ENCODE peak calls at places on chromosomes 1 and 21, in five cellular contexts. L is mammary epithelial cell, T is transverse colon, K is MM.1S, D is cardiac muscle cell. X is an unnamed sample.
A peak's percentile ranks its signal among the peaks of the same experiment; 100 is the strongest.

GRCh38 chr1:23799570-23800395 is 771 bp downstream of the GALE start:
- DNase-seq in L (peak; percentile 92), T (peak; percentile 88), K (no peak), D (peak; percentile 71), X (peak; percentile 92)

GRCh38 chr1:92314024-92314423 is 15.2 kb downstream of the RPAP2 start:
- DNase-seq in L (no peak), T (no peak), K (no peak), D (no peak), X (no peak)

GRCh38 chr1:107588321-107588720 is 376.7 kb downstream of the VAV3 start:
- DNase-seq in L (no peak), T (no peak), K (no peak), D (no peak), X (no peak)

GRCh38 chr1:192159769-192160168 is 1.5 kb downstream of the RGS18 start:
- DNase-seq in L (no peak), T (no peak), K (no peak), D (peak; percentile 9), X (no peak)

GRCh38 chr1:203321273-203322052 is 16.1 kb downstream of the BTG2 start:
- DNase-seq in L (no peak), T (no peak), K (no peak), D (no peak), X (no peak)

GRCh38 chr1:199202331-199202730 is 563.5 kb downstream of the PTPRC start:
- DNase-seq in L (no peak), T (no peak), K (no peak), D (no peak), X (no peak)

GRCh38 chr1:172905452-172905851 is 145.3 kb downstream of the TNFSF18 start:
- DNase-seq in L (no peak), T (no peak), K (no peak), D (no peak), X (no peak)

GRCh38 chr1:53567458-53568250 is 108.5 kb downstream of the DMRTB1 start:
- DNase-seq in L (no peak), T (peak; percentile 3), K (no peak), D (no peak), X (no peak)

GRCh38 chr1:58718435-58718834 is 18.6 kb upstream of the MYSM1 start:
- DNase-seq in L (no peak), T (no peak), K (no peak), D (peak; percentile 20), X (no peak)

GRCh38 chr1:52253421-52253820 is 111.5 kb downstream of the ZFYVE9 start:
- DNase-seq in L (no peak), T (no peak), K (no peak), D (no peak), X (no peak)

GRCh38 chr21:42460391-42461184 is 35.4 kb downstream of the RSPH1 start:
- DNase-seq in L (no peak), T (peak; percentile 61), K (peak; percentile 96), D (no peak), X (no peak)

GRCh38 chr1:103525114-103525606 is 339 bp upstream of the RNPC3 start:
- DNase-seq in L (peak; percentile 51), T (no peak), K (peak; percentile 6), D (peak; percentile 75), X (no peak)

GRCh38 chr1:81664341-81664740 is 136.4 kb upstream of the ADGRL2 start:
- DNase-seq in L (no peak), T (no peak), K (no peak), D (peak; percentile 56), X (no peak)

GRCh38 chr1:223347583-223347982 is 16.4 kb downstream of the SUSD4 start:
- DNase-seq in L (no peak), T (no peak), K (no peak), D (no peak), X (no peak)

GRCh38 chr1:223346311-223346710 is 17.7 kb downstream of the SUSD4 start:
- DNase-seq in L (no peak), T (no peak), K (no peak), D (no peak), X (no peak)

GRCh38 chr1:223350361-223350908 is 13.5 kb downstream of the SUSD4 start:
- DNase-seq in L (no peak), T (no peak), K (no peak), D (peak; percentile 37), X (no peak)

GRCh38 chr1:223349241-223349640 is 14.7 kb downstream of the SUSD4 start:
- DNase-seq in L (no peak), T (no peak), K (no peak), D (no peak), X (no peak)

GRCh38 chr1:223348439-223348838 is 15.5 kb downstream of the SUSD4 start:
- DNase-seq in L (no peak), T (no peak), K (no peak), D (no peak), X (no peak)
- H3K9me3 ChIP-seq in L (no peaks in the 10 kb centered on the region), T (no peaks in the 10 kb centered on the region), K (no peaks in the 10 kb centered on the region), D (no peaks in the 10 kb centered on the region), X (no peaks in the 10 kb centered on the region)

DNA sequence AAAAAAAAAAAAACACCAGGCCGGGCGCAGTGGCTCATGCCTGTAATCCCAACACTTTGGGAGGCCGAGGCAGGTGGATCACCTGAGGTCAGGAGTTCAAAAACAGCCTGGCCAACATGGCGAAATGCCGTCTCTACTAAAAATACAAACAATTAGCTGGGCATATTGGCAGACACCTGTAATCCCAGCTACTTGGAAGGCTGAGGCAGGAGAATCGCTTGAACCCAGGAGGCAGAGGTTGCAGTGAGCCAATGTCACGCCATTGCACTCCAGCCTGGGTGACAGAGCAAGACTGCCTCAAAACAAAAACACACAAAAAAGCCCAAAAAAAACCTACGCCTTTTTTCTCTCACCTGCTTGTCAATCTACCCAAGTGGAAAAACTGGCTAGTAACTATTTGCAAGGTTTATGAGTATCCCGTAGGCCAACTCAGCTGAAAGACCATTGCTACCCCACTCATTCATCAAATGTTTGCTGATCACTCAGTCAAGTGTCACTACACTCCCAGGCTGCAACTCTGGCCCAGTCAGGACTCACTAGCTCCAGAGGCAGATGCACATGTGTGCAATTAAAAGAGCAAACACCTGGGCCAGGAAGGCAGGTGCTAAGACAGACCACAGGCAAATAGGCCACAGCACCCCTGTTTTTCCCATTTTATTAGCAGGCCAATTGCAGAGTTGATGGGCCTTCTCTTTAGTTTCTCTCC is 2.0 kb downstream of the CSRP1 start:
- DNase-seq in L (no peak), T (no peak), K (no peak), D (no peak), X (no peak)
- H3K4me1 ChIP-seq in L (peaks cover 68% of the 10 kb centered on the region), T (peaks cover 48% of the 10 kb centered on the region), K (peaks cover 25% of the 10 kb centered on the region), D (peaks cover 49% of the 10 kb centered on the region), X (peaks cover 46% of the 10 kb centered on the region)

DNA sequence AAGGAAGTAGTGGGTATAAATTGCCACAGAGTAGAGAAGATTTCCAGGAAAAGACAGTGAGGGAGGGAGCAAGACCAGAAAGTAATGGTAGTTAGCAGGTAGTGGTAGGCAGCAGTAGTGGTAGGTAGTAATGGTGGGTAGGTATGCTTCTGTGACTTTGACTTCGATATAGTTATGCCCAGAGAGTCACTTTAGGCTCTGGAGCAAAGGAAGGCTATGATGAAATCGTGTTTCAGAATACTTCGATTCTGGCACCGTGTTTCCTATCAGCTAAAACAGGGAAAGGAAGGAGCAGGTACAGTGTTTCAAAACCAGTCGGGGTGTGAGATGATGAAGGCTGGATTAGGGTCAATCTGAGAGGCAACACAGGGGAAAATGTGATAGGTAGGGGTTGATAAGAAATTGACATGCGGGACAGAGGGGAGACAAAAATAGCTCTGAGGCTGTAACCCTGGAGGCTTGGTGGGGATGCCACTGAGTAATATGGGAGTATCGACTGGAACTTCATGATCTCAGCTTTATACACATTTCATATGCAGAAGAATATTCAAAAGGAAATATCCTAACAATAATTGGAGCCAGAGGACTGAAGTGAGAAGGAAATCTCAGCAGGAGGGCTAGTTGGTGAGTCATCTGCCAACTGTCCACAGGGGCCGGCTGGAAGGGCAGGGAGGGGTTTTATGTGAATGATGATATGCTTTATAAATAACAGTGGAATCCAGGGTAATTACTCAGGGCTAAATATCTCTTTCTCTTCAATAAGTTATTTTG is 25.2 kb upstream of the TRIM45 start:
- DNase-seq in L (peak; percentile 73), T (no peak), K (no peak), D (peak; percentile 81), X (no peak)
- H3K27ac ChIP-seq in L (no peak overlapping the region), T (no peak overlapping the region), K (no peak overlapping the region), D (no peak overlapping the region), X (no peak overlapping the region)

GRCh38 chr1:152313970-152314369 is 11.1 kb downstream of the FLG start:
- DNase-seq in L (no peak), T (no peak), K (no peak), D (no peak), X (no peak)
- H3K9me3 ChIP-seq in L (peaks cover 13% of the 10 kb centered on the region), T (no peaks in the 10 kb centered on the region), K (no peaks in the 10 kb centered on the region), D (no peaks in the 10 kb centered on the region), X (no peaks in the 10 kb centered on the region)

GRCh38 chr1:157145081-157145480 is 6.9 kb upstream of the ETV3 start:
- DNase-seq in L (peak; percentile 52), T (no peak), K (no peak), D (no peak), X (no peak)
- H3K4me1 ChIP-seq in L (peaks cover 18% of the 10 kb centered on the region), T (no peaks in the 10 kb centered on the region), K (peaks cover 14% of the 10 kb centered on the region), D (peaks cover 11% of the 10 kb centered on the region), X (no peaks in the 10 kb centered on the region)

GRCh38 chr1:1260843-1261560 is 12.7 kb downstream of the UBE2J2 start:
- DNase-seq in L (no peak), T (no peak), K (no peak), D (no peak), X (no peak)
- H3K27ac ChIP-seq in L (no peak overlapping the region), T (no peak overlapping the region), K (no peak overlapping the region), D (peak overlapping the region; percentile 13), X (no peak overlapping the region)

GRCh38 chr1:13435456-13435855 is 25.2 kb downstream of the PRAMEF20 start:
- DNase-seq in L (no peak), T (no peak), K (no peak), D (no peak), X (no peak)
- H3K9me3 ChIP-seq in L (peaks cover 22% of the 10 kb centered on the region), T (no peaks in the 10 kb centered on the region), K (no peaks in the 10 kb centered on the region), D (no peaks in the 10 kb centered on the region), X (no peaks in the 10 kb centered on the region)

DNA sequence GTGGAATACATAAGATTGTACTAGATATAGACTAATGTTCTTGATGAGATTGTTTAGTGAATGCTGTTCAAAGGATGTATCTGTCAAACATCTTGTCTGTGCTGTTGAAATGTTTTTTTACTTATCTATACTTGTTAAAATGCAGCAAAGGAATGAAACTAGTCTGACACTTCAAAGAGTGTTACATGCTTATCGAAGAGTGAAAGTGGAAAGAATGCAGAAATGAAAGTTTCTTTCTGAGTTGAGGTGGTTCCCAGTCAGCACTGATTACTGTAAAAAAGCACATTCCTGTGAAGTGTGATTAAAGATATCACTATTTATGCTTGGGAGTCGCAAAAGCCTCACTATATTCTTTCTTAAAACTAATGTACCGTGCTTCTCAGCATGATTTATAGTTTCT is 1225.2 kb downstream of the NCAM2 start:
- DNase-seq in L (no peak), T (no peak), K (peak; percentile 60), D (peak; percentile 2), X (no peak)
- H3K4me1 ChIP-seq in L (no peaks in the 10 kb centered on the region), T (no peaks in the 10 kb centered on the region), K (no peaks in the 10 kb centered on the region), D (peaks cover 5% of the 10 kb centered on the region), X (no peaks in the 10 kb centered on the region)

GRCh38 chr1:165858928-165859845 is 31.8 kb downstream of the UCK2 start:
- DNase-seq in L (no peak), T (no peak), K (no peak), D (no peak), X (no peak)

GRCh38 chr1:165858364-165858823 is 31.0 kb downstream of the UCK2 start:
- DNase-seq in L (no peak), T (no peak), K (no peak), D (no peak), X (peak; percentile 88)

GRCh38 chr1:165855010-165855838 is 27.8 kb downstream of the UCK2 start:
- DNase-seq in L (no peak), T (no peak), K (no peak), D (no peak), X (no peak)

GRCh38 chr1:165856606-165857005 is 29.2 kb downstream of the UCK2 start:
- DNase-seq in L (no peak), T (no peak), K (no peak), D (no peak), X (no peak)

GRCh38 chr1:165857046-165857801 is 29.8 kb downstream of the UCK2 start:
- DNase-seq in L (peak; percentile 22), T (no peak), K (no peak), D (no peak), X (peak; percentile 57)
- H3K27ac ChIP-seq in L (no peak overlapping the region), T (peak overlapping the region; percentile 70), K (no peak overlapping the region), D (no peak overlapping the region), X (no peak overlapping the region)